ENCODE peak calls at places on chromosomes 5 and 9, in ten cellular contexts. O, V, A, R, U, C, X, D, F and S are unnamed samples.

GRCh38 chr5:108900668-108901067 is 153.0 kb downstream of the FER start:
- DNase-seq in O (no peak), U (no peak), V (no peak), A (no peak), X (no peak), D (no peak), F (no peak), R (no peak), C (no peak), S (peak)

GRCh38 chr9:79578891-79579290 is 7.1 kb downstream of the TLE4 start:
- DNase-seq in R (no peak), D (no peak), X (no peak), U (no peak), C (no peak), O (no peak), A (no peak), F (peak), V (no peak), S (no peak)

GRCh38 chr5:55533806-55534435 is 843 bp downstream of the PLPP1 start:
- DNase-seq in U (no peak), A (no peak), R (peak), D (peak), C (no peak), F (peak), V (peak), X (no peak), O (peak), S (no peak)

GRCh38 chr5:39447968-39448367 is 23.2 kb upstream of the DAB2 start:
- DNase-seq in C (no peak), V (no peak), A (no peak), O (no peak), F (no peak), R (no peak), X (no peak), U (peak), D (no peak), S (no peak)

GRCh38 chr5:12023614-12024241 is 119.5 kb upstream of the CTNND2 start:
- DNase-seq in F (peak), X (no peak), R (no peak), U (no peak), A (peak), D (no peak), O (peak), C (no peak), V (peak), S (peak)

GRCh38 chr5:133164759-133165158 is 112.9 kb downstream of the HSPA4 start:
- DNase-seq in C (no peak), U (no peak), O (no peak), A (no peak), D (no peak), X (no peak), R (no peak), F (no peak), V (no peak), S (no peak)

GRCh38 chr5:36215910-36216309 is 25.8 kb downstream of the NADK2 start:
- DNase-seq in D (no peak), U (no peak), V (no peak), C (no peak), X (no peak), F (no peak), R (no peak), A (no peak), O (peak), S (no peak)

GRCh38 chr5:134590992-134591659 is 41.5 kb downstream of the SAR1B start:
- DNase-seq in F (no peak), U (peak), R (no peak), V (no peak), X (no peak), C (no peak), D (peak), O (no peak), A (peak), S (no peak)

GRCh38 chr5:142844881-142845280 is 74.7 kb downstream of the ARHGAP26 start:
- DNase-seq in A (no peak), D (no peak), F (no peak), V (no peak), U (no peak), C (no peak), R (no peak), X (no peak), O (no peak), S (no peak)

DNA sequence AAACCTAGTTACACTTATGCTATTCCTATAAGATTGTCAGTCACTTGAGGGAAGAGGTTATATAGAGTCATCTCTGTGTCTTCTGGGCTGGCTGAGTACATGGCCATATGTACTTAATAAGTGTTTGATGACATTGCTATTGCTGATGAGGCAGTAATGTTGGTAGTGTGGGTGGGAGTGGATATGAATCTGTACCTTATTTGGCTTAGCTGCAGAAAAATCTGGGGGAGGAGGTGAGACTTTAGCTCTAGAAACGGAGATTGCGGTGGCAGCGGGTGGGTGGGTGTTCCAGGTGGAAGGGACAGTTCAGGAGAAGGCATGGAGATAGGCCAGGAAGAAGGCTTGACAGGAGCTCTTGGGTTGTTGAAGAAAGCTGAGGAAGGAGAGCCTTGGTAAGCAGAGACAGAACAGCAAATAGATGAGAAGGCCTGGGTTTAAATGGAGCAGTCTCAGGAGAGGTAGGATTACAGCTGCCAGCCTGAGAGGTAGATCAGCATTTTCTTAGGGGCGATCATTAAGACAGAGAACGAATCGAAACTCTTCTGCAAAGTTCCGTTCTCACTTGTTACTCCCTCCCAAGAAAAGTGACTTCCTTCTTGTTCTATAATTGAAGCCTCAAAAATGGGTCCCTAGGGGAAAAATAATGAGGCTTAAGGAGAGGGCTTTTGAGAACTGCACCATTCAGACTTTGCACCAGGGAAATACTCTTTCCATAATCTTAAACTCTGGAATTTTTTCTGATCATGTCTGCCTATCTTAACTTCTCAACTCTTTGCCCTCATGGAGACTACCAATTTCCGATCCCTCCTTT is 160.5 kb downstream of the UNC13B start:
- DNase-seq in F (no peak), O (no peak), U (no peak), V (no peak), R (no peak), A (no peak), D (no peak), C (no peak), X (no peak), S (peak)
- H3K4me3 ChIP-seq in F (no peak), O (no peak), U (no peak), V (no peak), R (no peak), A (no peak), D (no peak), C (no peak), X (no peak), S (no peak)

GRCh38 chr5:163565492-163565891 is 60.1 kb downstream of the MAT2B start:
- DNase-seq in D (no peak), O (peak), U (no peak), C (no peak), X (no peak), F (peak), R (no peak), V (peak), A (peak), S (peak)
- H3K4me3 ChIP-seq in D (peak), O (peak), U (no peak), C (no peak), X (peak), F (peak), R (peak), V (peak), A (no peak), S (peak)

GRCh38 chr5:112706446-112707016 is 31.2 kb upstream of the APC start:
- DNase-seq in R (no peak), F (no peak), V (no peak), D (no peak), A (no peak), U (no peak), C (no peak), O (no peak), X (no peak), S (no peak)
- H3K4me3 ChIP-seq in R (no peak), F (no peak), V (no peak), D (peak), A (no peak), U (no peak), C (no peak), O (no peak), X (peak), S (no peak)

GRCh38 chr9:36572515-36573418 is at the start of gene MELK:
- DNase-seq in X (peak), R (no peak), A (peak), O (peak), D (peak), C (no peak), F (peak), U (peak), V (peak), S (peak)

GRCh38 chr9:36571333-36571732 is 1.4 kb upstream of the MELK start:
- DNase-seq in C (no peak), D (no peak), U (no peak), A (no peak), F (no peak), V (no peak), O (no peak), R (no peak), X (no peak), S (no peak)

GRCh38 chr9:36576866-36577265 is 4.2 kb downstream of the MELK start:
- DNase-seq in A (no peak), D (no peak), O (no peak), V (no peak), X (no peak), U (no peak), R (no peak), F (no peak), C (no peak), S (no peak)

DNA sequence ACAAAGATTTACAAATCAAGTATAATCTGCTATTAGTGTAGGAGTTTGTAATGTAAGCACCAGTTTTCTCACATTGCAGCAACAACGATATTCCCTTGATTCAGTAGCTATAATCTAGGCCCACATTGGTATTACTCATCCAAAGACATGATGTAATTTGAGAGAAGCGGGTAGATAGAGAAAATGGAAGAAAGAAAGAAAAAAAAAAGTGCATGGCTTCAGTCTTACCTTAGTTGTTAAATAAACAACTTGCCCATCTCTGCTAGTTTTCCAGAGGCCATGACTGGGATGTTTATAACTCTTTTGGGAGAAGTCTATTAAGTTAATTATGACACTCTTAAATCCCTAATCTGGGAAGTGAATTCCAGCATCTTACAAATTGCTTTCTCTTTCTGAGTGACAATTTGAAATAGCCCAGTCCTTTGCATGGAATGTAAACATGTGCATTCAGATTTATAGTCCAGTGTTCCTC is 2.8 kb downstream of the MELK start:
- DNase-seq in D (no peak), R (no peak), V (peak), F (peak), O (peak), A (no peak), X (no peak), C (no peak), U (no peak), S (peak)
- H3K4me3 ChIP-seq in D (no peak), R (no peak), V (peak), F (no peak), O (peak), A (no peak), X (no peak), C (no peak), U (no peak), S (peak)

GRCh38 chr9:127928232-127929043 is 2.1 kb downstream of the PIP5KL1 start:
- DNase-seq in A (no peak), F (no peak), O (no peak), C (no peak), X (no peak), V (no peak), U (no peak), R (no peak), D (no peak), S (no peak)

GRCh38 chr9:127926961-127927456 is 3.6 kb downstream of the PIP5KL1 start:
- DNase-seq in D (no peak), O (no peak), U (no peak), X (no peak), V (no peak), F (no peak), R (no peak), A (no peak), C (no peak), S (no peak)

GRCh38 chr9:127929044-127929979 is 1.3 kb downstream of the PIP5KL1 start:
- DNase-seq in O (no peak), F (no peak), X (no peak), D (no peak), V (no peak), U (no peak), C (no peak), A (no peak), R (no peak), S (no peak)

GRCh38 chr9:127925959-127926949 is 4.3 kb downstream of the PIP5KL1 start:
- DNase-seq in U (no peak), X (no peak), A (no peak), C (no peak), R (no peak), D (no peak), F (no peak), O (no peak), V (no peak), S (no peak)

DNA sequence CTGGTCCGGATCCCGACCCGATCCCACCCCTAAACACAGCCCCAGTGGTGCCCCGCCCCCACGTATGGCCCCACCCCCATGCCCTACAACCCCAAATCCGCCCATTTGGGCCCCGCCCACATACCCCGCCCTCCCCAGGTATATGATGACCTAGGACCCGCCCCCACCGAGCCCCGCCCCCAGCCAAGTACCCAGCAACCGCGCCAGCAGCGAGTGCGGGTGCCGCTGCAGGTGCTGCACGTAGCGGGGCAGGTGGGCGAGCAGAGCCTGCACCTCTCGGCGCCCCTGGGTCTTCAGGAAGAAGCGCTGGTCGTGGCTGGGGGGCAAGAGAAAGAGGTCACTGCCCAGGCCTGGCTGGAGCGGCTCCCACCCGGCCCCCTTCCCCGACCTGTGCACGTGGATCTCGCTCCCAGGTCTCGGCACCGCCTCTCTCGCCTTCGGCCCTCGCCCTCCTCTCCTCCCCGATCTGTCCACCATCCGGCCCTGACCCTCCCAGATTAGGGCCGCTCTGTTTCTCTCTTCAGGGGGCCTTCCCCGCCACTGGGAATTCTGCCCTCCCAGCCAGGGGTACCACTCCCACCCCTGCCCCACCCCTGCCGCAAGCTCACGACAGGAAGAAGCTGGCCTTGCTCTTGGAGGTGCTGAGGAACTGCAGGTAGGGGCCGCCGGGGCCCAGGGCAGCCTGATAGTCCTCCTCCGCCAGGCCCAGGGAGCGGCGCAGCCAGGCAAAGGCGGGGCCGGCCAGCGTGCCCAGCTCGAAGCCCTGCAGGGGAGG is 2.9 kb downstream of the PIP5KL1 start:
- DNase-seq in O (no peak), D (peak), R (no peak), C (peak), U (peak), V (no peak), A (no peak), X (peak), F (no peak), S (no peak)
- H3K4me3 ChIP-seq in O (peak), D (peak), R (peak), C (peak), U (no peak), V (no peak), A (no peak), X (peak), F (peak), S (peak)

GRCh38 chr5:180068519-180069090 is 3.0 kb downstream of the RNF130 start:
- DNase-seq in V (no peak), U (no peak), X (no peak), F (no peak), R (no peak), O (no peak), A (no peak), D (no peak), C (no peak), S (no peak)

GRCh38 chr5:180070726-180071417 is 687 bp downstream of the RNF130 start:
- DNase-seq in R (no peak), D (peak), U (no peak), O (peak), F (peak), A (no peak), V (peak), C (no peak), X (no peak), S (peak)

GRCh38 chr5:180069589-180070247 is 1.8 kb downstream of the RNF130 start:
- DNase-seq in R (no peak), A (peak), O (peak), C (no peak), V (no peak), F (no peak), D (peak), X (no peak), U (no peak), S (no peak)

GRCh38 chr5:180071418-180072255 is at the start of gene RNF130:
- DNase-seq in C (peak), F (peak), V (peak), D (peak), R (peak), A (peak), U (peak), X (peak), O (peak), S (peak)

DNA sequence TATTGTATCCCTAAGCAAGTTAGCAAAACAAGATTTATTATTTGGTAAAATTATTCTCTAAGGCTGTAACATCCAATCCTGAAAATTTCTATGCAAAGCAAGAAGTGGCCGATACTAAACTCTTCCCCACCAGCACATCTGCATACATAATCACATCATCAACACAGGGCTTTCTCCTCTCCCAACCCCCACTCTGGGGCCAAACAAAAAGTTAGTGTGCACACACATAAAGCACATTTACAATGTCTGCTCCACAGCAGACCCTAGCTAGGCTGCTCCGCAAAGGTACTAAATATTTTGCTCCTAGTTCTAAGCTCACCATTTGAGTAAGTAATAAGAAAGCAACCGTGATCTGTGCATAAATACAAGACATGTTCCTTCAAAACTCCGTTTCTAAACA is 3.6 kb downstream of the RNF130 start:
- DNase-seq in D (no peak), C (no peak), F (no peak), V (no peak), R (no peak), X (no peak), U (no peak), O (no peak), A (no peak), S (no peak)
- H3K4me3 ChIP-seq in D (no peak), C (no peak), F (no peak), V (no peak), R (no peak), X (no peak), U (no peak), O (no peak), A (no peak), S (no peak)

GRCh38 chr9:136242908-136243525 is 2.6 kb downstream of the QSOX2 start:
- DNase-seq in C (no peak), D (no peak), F (no peak), U (no peak), A (no peak), R (no peak), O (peak), V (peak), X (no peak), S (peak)
- H3K4me3 ChIP-seq in C (no peak), D (no peak), F (no peak), U (no peak), A (no peak), R (no peak), O (no peak), V (no peak), X (no peak), S (no peak)

DNA sequence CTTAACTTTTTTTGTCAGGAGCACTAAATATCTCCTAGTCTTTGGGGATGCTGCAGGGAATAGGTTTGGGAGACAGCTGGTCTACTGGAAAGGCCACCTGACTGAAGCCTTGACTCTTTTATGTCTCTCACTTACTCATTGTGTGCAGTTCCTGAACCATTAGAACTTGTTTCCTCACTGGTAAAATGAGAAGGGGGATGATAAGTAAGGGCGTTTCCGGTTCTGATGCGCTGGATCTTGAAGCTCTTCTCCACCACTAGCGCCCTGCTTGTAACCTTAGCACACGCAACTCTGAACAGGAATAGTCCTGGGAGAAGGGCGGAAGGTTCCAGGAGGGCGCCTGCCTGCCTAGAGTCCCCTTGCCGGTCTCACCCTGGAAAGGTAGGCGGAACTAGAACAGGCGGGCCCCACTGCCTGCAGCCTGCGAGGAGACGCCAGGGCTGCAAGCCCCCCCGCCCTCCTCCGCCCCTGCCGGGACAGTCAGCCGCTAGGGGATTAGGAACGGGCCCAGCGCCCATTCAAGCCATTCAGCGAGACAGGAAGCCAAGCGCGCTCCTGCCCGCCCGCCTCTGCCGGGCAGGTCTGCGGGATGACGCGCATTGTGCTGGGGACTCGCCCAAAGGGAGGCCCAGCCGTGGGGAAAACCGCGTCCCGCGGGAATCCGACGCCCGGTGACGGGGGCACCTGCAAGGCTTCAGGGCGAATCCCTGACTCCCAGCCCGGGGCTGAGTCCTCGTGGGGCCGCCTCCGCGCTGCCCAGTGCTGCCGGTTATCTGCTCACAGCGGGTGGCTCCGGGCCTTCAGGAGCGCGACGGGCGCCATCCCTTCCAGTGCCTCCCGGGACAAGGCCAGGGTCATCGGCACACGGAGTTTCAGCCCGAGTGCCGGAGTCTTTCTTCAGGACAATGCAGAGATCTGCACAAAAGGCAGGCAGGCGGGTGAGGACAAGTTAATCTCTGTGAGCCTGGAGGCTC is 44.0 kb upstream of the XPA start:
- DNase-seq in O (peak), U (peak), R (peak), A (no peak), C (no peak), V (peak), D (peak), X (peak), F (peak), S (peak)
- H3K4me3 ChIP-seq in O (peak), U (no peak), R (peak), A (no peak), C (no peak), V (peak), D (peak), X (peak), F (peak), S (peak)